ENCODE peak calls at places on chromosomes 2 and 18, in eight cellular contexts. H is Peyer's patch, Z is right lobe of liver, J is astrocyte of the spinal cord, S is HFFc6, O is epithelial cell of esophagus, F is bronchial epithelial cell, X is GM06990. L is an unnamed sample.

GRCh38 chr2:212549463-212549862 is 10.9 kb upstream of the ERBB4 start:
- DNase-seq in H (no peak), Z (no peak), J (no peak), S (no peak), O (no peak), F (no peak), X (no peak), L (no peak)

GRCh38 chr2:20630967-20631366 is 19.9 kb downstream of the HS1BP3 start:
- DNase-seq in H (no peak), Z (peak; percentile 15), J (no peak), S (no peak), O (no peak), F (no peak), X (no peak), L (no peak)

GRCh38 chr18:74375999-74376398 is 60.4 kb downstream of the C18orf63 start:
- DNase-seq in H (peak; percentile 46), Z (no peak), J (no peak), S (peak; percentile 29), O (no peak), F (no peak), X (no peak), L (no peak)

GRCh38 chr2:60453896-60454295 is 99.6 kb downstream of the BCL11A start:
- DNase-seq in H (no peak), Z (no peak), J (no peak), S (no peak), O (no peak), F (no peak), X (no peak), L (no peak)

GRCh38 chr2:2848621-2849443 is 517.8 kb upstream of the MYT1L start:
- DNase-seq in H (no peak), Z (no peak), J (no peak), S (no peak), O (no peak), F (no peak), X (no peak), L (no peak)

GRCh38 chr2:55809875-55810620 is 113.5 kb downstream of the EFEMP1 start:
- DNase-seq in H (no peak), Z (peak; percentile 48), J (no peak), S (no peak), O (peak; percentile 10), F (peak; percentile 13), X (no peak), L (no peak)

GRCh38 chr2:55116966-55117365 is 66.7 kb upstream of the RTN4 start:
- DNase-seq in H (no peak), Z (no peak), J (no peak), S (no peak), O (no peak), F (no peak), X (no peak), L (no peak)

GRCh38 chr2:47629501-47630460 is 153.2 kb upstream of the MSH6 start:
- DNase-seq in H (no peak), Z (no peak), J (no peak), S (no peak), O (no peak), F (no peak), X (no peak), L (no peak)

GRCh38 chr2:131016826-131017596 is 76.2 kb downstream of the FAM168B start:
- DNase-seq in H (no peak), Z (no peak), J (peak; percentile 8), S (peak; percentile 58), O (peak; percentile 99), F (peak; percentile 100), X (no peak), L (no peak)

GRCh38 chr2:37784071-37784758 is 112.8 kb upstream of the CDC42EP3 start:
- DNase-seq in H (no peak), Z (no peak), J (no peak), S (no peak), O (peak; percentile 64), F (peak; percentile 62), X (no peak), L (no peak)

GRCh38 chr2:96876036-96876810 is 6.3 kb upstream of the SEMA4C start:
- DNase-seq in H (no peak), Z (no peak), J (peak; percentile 48), S (no peak), O (no peak), F (no peak), X (no peak), L (no peak)

GRCh38 chr2:54461251-54461650 is 5.1 kb downstream of the SPTBN1 start:
- DNase-seq in H (no peak), Z (no peak), J (peak; percentile 22), S (no peak), O (peak; percentile 53), F (peak; percentile 66), X (no peak), L (no peak)

GRCh38 chr2:56898986-56899385 is 715.2 kb downstream of the CCDC85A start:
- DNase-seq in H (no peak), Z (no peak), J (no peak), S (no peak), O (no peak), F (no peak), X (no peak), L (no peak)

GRCh38 chr2:119350311-119350998 is 16.2 kb downstream of the C2orf76 start:
- DNase-seq in H (no peak), Z (no peak), J (no peak), S (no peak), O (peak; percentile 74), F (peak; percentile 24), X (no peak), L (no peak)

GRCh38 chr2:12110074-12110473 is 363.6 kb downstream of the LPIN1 start:
- DNase-seq in H (no peak), Z (no peak), J (peak; percentile 67), S (no peak), O (no peak), F (no peak), X (no peak), L (no peak)

GRCh38 chr2:139478191-139478914 is 698.2 kb upstream of the NXPH2 start:
- DNase-seq in H (no peak), Z (no peak), J (no peak), S (no peak), O (no peak), F (no peak), X (no peak), L (no peak)
- TF ChIP-seq CTCF in H (no peak), Z (no peak), J (no peak), S (peak; percentile 19), O (no peak), F (no peak), X (no peak), L (no peak)

DNA sequence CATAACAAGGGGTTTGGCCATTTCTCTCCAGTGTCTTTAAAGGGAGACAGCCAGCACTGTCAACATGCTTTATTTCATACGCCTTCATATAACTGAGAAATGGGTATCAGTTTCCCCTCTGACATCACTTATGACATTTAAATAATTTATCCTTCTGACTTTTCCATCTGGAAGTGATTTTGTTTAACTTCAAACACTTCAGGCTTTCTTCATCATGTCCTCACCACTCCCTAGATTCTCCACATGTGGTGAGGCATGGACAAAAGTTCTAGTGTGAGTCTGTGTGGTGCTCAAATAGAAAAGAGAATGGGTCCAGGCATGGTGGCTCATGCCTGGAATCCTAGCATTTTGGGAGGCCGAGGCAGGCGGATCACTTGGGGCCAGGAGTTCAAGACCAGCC is 158.6 kb downstream of the TXNL1 start:
- DNase-seq in H (no peak), Z (no peak), J (no peak), S (no peak), O (no peak), F (no peak), X (no peak), L (no peak)
- TF ChIP-seq CTCF in H (no peak), Z (no peak), J (no peak), S (no peak), O (no peak), F (no peak), X (no peak), L (no peak)

GRCh38 chr2:43131051-43131889 is 95.1 kb downstream of the ZFP36L2 start:
- DNase-seq in H (peak; percentile 99), Z (peak; percentile 80), J (peak; percentile 86), S (peak; percentile 86), O (peak; percentile 96), F (peak; percentile 94), X (peak; percentile 72), L (peak; percentile 82)
- TF ChIP-seq CTCF in H (peak; percentile 56), Z (peak; percentile 48), J (peak; percentile 46), S (peak; percentile 70), O (no peak), F (peak; percentile 46), X (peak; percentile 47), L (peak; percentile 57)

GRCh38 chr2:232321156-232321816 is 57.3 kb upstream of the ALPP start:
- DNase-seq in H (peak; percentile 46), Z (peak; percentile 49), J (no peak), S (no peak), O (no peak), F (no peak), X (no peak), L (peak; percentile 15)
- TF ChIP-seq CTCF in H (no peak), Z (no peak), J (no peak), S (peak; percentile 38), O (no peak), F (no peak), X (peak; percentile 3), L (no peak)

GRCh38 chr2:181106789-181107418 is 126.5 kb downstream of the UBE2E3 start:
- DNase-seq in H (no peak), Z (no peak), J (peak; percentile 95), S (peak; percentile 90), O (peak; percentile 65), F (peak; percentile 91), X (peak; percentile 74), L (no peak)

GRCh38 chr2:181103659-181104058 is 123.3 kb downstream of the UBE2E3 start:
- DNase-seq in H (no peak), Z (no peak), J (no peak), S (no peak), O (no peak), F (no peak), X (no peak), L (no peak)

GRCh38 chr2:181105562-181105961 is 125.2 kb downstream of the UBE2E3 start:
- DNase-seq in H (no peak), Z (no peak), J (no peak), S (no peak), O (no peak), F (peak; percentile 27), X (no peak), L (no peak)

GRCh38 chr2:181106229-181106628 is 125.8 kb downstream of the UBE2E3 start:
- DNase-seq in H (no peak), Z (no peak), J (peak; percentile 17), S (no peak), O (no peak), F (no peak), X (no peak), L (no peak)

GRCh38 chr2:181104512-181105121 is 124.2 kb downstream of the UBE2E3 start:
- DNase-seq in H (no peak), Z (no peak), J (peak; percentile 78), S (peak; percentile 72), O (peak; percentile 63), F (peak; percentile 57), X (no peak), L (no peak)
- TF ChIP-seq CTCF in H (peak; percentile 54), Z (peak; percentile 54), J (peak; percentile 84), S (peak; percentile 91), O (peak; percentile 73), F (peak; percentile 61), X (peak; percentile 66), L (peak; percentile 89)

L was measured in natural killer cell.